ENCODE peak calls at places on chromosomes 16 and 17, in eight cellular contexts. L is stomach; A is mammary epithelial cell; G is ecto neural progenitor cell; C is stimulated activated CD8-positive, alpha-beta memory T cell treated with anti-CD3 and anti-CD28 coated beads, Interleukin-15, amount 100 ng/mL, for 4 hours; S is bronchial epithelial cell; W is fibroblast of gingiva; R is WTC11. O is an unnamed sample.

GRCh38 chr16:66382171-66382965 is 15.9 kb downstream of the CDH5 start:
- DNase-seq in L (no peak), A (peak), G (no peak), C (no peak), S (peak), W (no peak), R (peak), O (no peak)

GRCh38 chr17:61619493-61619892 is 28.5 kb upstream of the NACA2 start:
- DNase-seq in L (no peak), A (no peak), G (no peak), C (no peak), S (no peak), W (no peak), R (no peak), O (no peak)

GRCh38 chr17:5399767-5400166 is 19.7 kb downstream of the NUP88 start:
- DNase-seq in L (no peak), A (no peak), G (no peak), C (no peak), S (no peak), W (no peak), R (no peak), O (no peak)

GRCh38 chr17:76897023-76897422 is 28.8 kb downstream of the MGAT5B start:
- DNase-seq in L (no peak), A (no peak), G (no peak), C (no peak), S (no peak), W (no peak), R (no peak), O (no peak)

GRCh38 chr17:80941171-80941570 is 50.5 kb upstream of the CHMP6 start:
- DNase-seq in L (no peak), A (no peak), G (no peak), C (no peak), S (no peak), W (no peak), R (peak), O (no peak)

GRCh38 chr16:66520406-66521194 is 29.3 kb downstream of the TK2 start:
- DNase-seq in L (no peak), A (no peak), G (no peak), C (no peak), S (no peak), W (no peak), R (no peak), O (no peak)

GRCh38 chr17:5702951-5703510 is 118.7 kb upstream of the NLRP1 start:
- DNase-seq in L (no peak), A (no peak), G (peak), C (no peak), S (no peak), W (no peak), R (no peak), O (no peak)

GRCh38 chr17:41544497-41544896 is 16.4 kb upstream of the KRT19 start:
- DNase-seq in L (no peak), A (no peak), G (no peak), C (no peak), S (no peak), W (no peak), R (no peak), O (no peak)

GRCh38 chr16:23434380-23434779 is 18.6 kb downstream of the COG7 start:
- DNase-seq in L (no peak), A (peak), G (no peak), C (no peak), S (peak), W (peak), R (no peak), O (peak)

GRCh38 chr17:58378895-58379824 is 27.2 kb upstream of the SUPT4H1 start:
- DNase-seq in L (no peak), A (no peak), G (peak), C (no peak), S (no peak), W (no peak), R (no peak), O (no peak)

GRCh38 chr16:74561626-74562025 is 45.3 kb downstream of the GLG1 start:
- DNase-seq in L (no peak), A (no peak), G (no peak), C (no peak), S (no peak), W (no peak), R (no peak), O (no peak)

GRCh38 chr16:10954903-10955302 is 10.5 kb downstream of the CLEC16A start:
- DNase-seq in L (no peak), A (no peak), G (no peak), C (no peak), S (no peak), W (no peak), R (no peak), O (no peak)

GRCh38 chr16:24999088-24999670 is 16.0 kb downstream of the ARHGAP17 start:
- DNase-seq in L (no peak), A (no peak), G (no peak), C (no peak), S (no peak), W (no peak), R (no peak), O (no peak)

GRCh38 chr17:46770818-46771600 is 47.5 kb downstream of the WNT3 start:
- DNase-seq in L (peak), A (no peak), G (peak), C (no peak), S (no peak), W (no peak), R (peak), O (peak)

GRCh38 chr16:50986453-50986852 is 164.6 kb downstream of the SALL1 start:
- DNase-seq in L (no peak), A (no peak), G (no peak), C (no peak), S (no peak), W (no peak), R (no peak), O (no peak)

GRCh38 chr16:5502467-5502869 is 404.9 kb upstream of the EEF2KMT start:
- DNase-seq in L (no peak), A (no peak), G (peak), C (no peak), S (no peak), W (no peak), R (peak), O (peak)

GRCh38 chr16:14455577-14455976 is 174.5 kb downstream of the PARN start:
- DNase-seq in L (no peak), A (no peak), G (no peak), C (no peak), S (no peak), W (no peak), R (no peak), O (peak)

GRCh38 chr16:20674684-20675487 is 22.6 kb downstream of the ACSM1 start:
- DNase-seq in L (no peak), A (peak), G (no peak), C (no peak), S (no peak), W (no peak), R (no peak), O (no peak)

GRCh38 chr17:6084226-6085161 is 14.3 kb downstream of the WSCD1 start:
- DNase-seq in L (no peak), A (no peak), G (no peak), C (no peak), S (no peak), W (peak), R (no peak), O (no peak)

GRCh38 chr17:18326039-18326438 is 10.9 kb downstream of the SMCR8 start:
- DNase-seq in L (no peak), A (no peak), G (no peak), C (no peak), S (no peak), W (no peak), R (no peak), O (no peak)

GRCh38 chr17:77148959-77149510 is 8.3 kb downstream of the SEC14L1 start:
- DNase-seq in L (no peak), A (no peak), G (no peak), C (no peak), S (no peak), W (no peak), R (no peak), O (no peak)

GRCh38 chr17:33287096-33287495 is 6.0 kb downstream of the ASIC2 start:
- DNase-seq in L (no peak), A (peak), G (no peak), C (no peak), S (no peak), W (no peak), R (no peak), O (no peak)

GRCh38 chr16:57976331-57976796 is 5.4 kb upstream of the CNGB1 start:
- DNase-seq in L (no peak), A (peak), G (no peak), C (no peak), S (peak), W (no peak), R (no peak), O (no peak)

GRCh38 chr17:2591040-2591640 is 2.3 kb upstream of the PAFAH1B1 start:
- DNase-seq in L (no peak), A (no peak), G (no peak), C (no peak), S (no peak), W (no peak), R (no peak), O (no peak)

GRCh38 chr17:1686086-1686485 is 1.4 kb upstream of the PRPF8 start:
- DNase-seq in L (no peak), A (no peak), G (no peak), C (no peak), S (peak), W (no peak), R (no peak), O (no peak)

GRCh38 chr17:52389632-52390031 is 231.1 kb upstream of the CA10 start:
- DNase-seq in L (no peak), A (no peak), G (no peak), C (no peak), S (no peak), W (no peak), R (no peak), O (no peak)

GRCh38 chr16:58462997-58463891 is 36.7 kb upstream of the NDRG4 start:
- DNase-seq in L (no peak), A (no peak), G (peak), C (no peak), S (no peak), W (no peak), R (peak), O (peak)

GRCh38 chr16:4089811-4090293 is 26.4 kb downstream of the ADCY9 start:
- DNase-seq in L (no peak), A (no peak), G (no peak), C (no peak), S (no peak), W (no peak), R (no peak), O (no peak)

GRCh38 chr17:74646231-74646630 is 22.7 kb upstream of the CD300E start:
- DNase-seq in L (no peak), A (peak), G (peak), C (no peak), S (peak), W (no peak), R (no peak), O (no peak)

GRCh38 chr16:72072514-72073342 is 9.7 kb downstream of the HPR start:
- DNase-seq in L (no peak), A (no peak), G (peak), C (no peak), S (no peak), W (no peak), R (no peak), O (no peak)

GRCh38 chr17:6392609-6393367 is 42.1 kb downstream of the AIPL1 start:
- DNase-seq in L (no peak), A (no peak), G (no peak), C (no peak), S (no peak), W (no peak), R (no peak), O (peak)

GRCh38 chr16:86662195-86662594 is 83.8 kb downstream of the FOXL1 start:
- DNase-seq in L (no peak), A (peak), G (no peak), C (no peak), S (no peak), W (no peak), R (no peak), O (no peak)